ENCODE peak calls at places on chromosome 20, in four cellular contexts. D is A549, N is GM12878, A is IMR-90. T is an unnamed sample.
A peak's percentile ranks its signal among the peaks of the same experiment; 100 is the strongest.

GRCh38 chr20:33673115-33673410 is 1.2 kb downstream of the NECAB3 start:
- DNase-seq in N (no peak), D (no peak), A (no peak), T (no peak)

GRCh38 chr20:57592263-57593092 is 27.7 kb downstream of the ZBP1 start:
- DNase-seq in D (no peak), A (no peak), N (no peak), T (no peak)

GRCh38 chr20:34199183-34199582 is 42.0 kb upstream of the ASIP start:
- DNase-seq in N (no peak), D (no peak), A (no peak), T (no peak)

GRCh38 chr20:46955601-46956556 is 61.2 kb downstream of the EYA2 start:
- DNase-seq in N (no peak), D (no peak), A (peak; percentile 75), T (no peak)

GRCh38 chr20:47150403-47151152 is 205.9 kb downstream of the ZMYND8 start:
- DNase-seq in N (no peak), D (peak; percentile 79), A (peak; percentile 73), T (peak; percentile 78)

GRCh38 chr20:42179768-42180167 is 561.6 kb upstream of the CHD6 start:
- DNase-seq in A (no peak), N (no peak), D (peak; percentile 8), T (no peak)

GRCh38 chr20:32285621-32286334 is 8.3 kb downstream of the KIF3B start:
- DNase-seq in A (peak; percentile 10), N (peak; percentile 84), D (peak; percentile 25), T (peak; percentile 64)

GRCh38 chr20:51378171-51378928 is 164.2 kb downstream of the NFATC2 start:
- DNase-seq in N (no peak), D (peak; percentile 43), A (no peak), T (no peak)

GRCh38 chr20:32437391-32438074 is 79.4 kb downstream of the ASXL1 start:
- DNase-seq in A (no peak), N (no peak), D (peak; percentile 37), T (no peak)

GRCh38 chr20:43537921-43538854 is 20.6 kb upstream of the SGK2 start:
- DNase-seq in A (peak; percentile 60), N (no peak), D (peak; percentile 63), T (peak; percentile 82)

GRCh38 chr20:22701679-22702308 is 117.4 kb upstream of the FOXA2 start:
- DNase-seq in D (no peak), A (no peak), N (no peak), T (no peak)

DNA sequence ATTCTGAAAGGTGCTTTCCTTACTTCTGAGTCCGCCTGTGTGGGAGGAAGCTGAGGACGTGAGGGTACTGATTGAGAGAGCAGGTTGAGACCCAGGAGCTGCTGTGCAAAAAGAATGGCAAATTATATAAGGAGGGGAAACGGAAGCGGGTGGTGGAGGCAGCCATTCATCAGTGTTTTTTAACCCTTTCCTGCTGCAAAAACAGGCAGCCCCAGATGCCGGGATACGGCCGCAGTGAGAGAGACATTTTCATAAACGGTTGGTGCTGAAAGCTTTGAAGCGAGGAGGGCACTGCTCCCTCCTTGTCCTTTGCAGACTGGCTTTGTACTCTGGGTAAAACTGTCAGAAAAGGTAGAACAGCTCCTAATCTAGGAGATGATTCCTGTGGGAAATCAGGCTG is 56.4 kb downstream of the TTI1 start:
- DNase-seq in D (no peak), A (no peak), N (no peak), T (no peak)
- TF ChIP-seq ELK1 in D (no peak), A (no peak), N (no peak), T (no peak)

GRCh38 chr20:38214256-38214870 is 46.2 kb downstream of the KIAA1755 start:
- DNase-seq in A (no peak), N (no peak), D (no peak), T (no peak)
- TF ChIP-seq ELK1 in A (no peak), N (no peak), D (no peak), T (no peak)

GRCh38 chr20:17668432-17668831 is 13.6 kb downstream of the RRBP1 start:
- DNase-seq in N (no peak), A (no peak), D (no peak), T (no peak)
- TF ChIP-seq ELK1 in N (no peak), A (no peak), D (no peak), T (no peak)

GRCh38 chr20:63380346-63380870 is 19.3 kb upstream of the CHRNA4 start:
- DNase-seq in A (no peak), N (no peak), D (no peak), T (no peak)

GRCh38 chr20:63384336-63384735 is 23.2 kb upstream of the CHRNA4 start:
- DNase-seq in A (no peak), N (no peak), D (no peak), T (no peak)

GRCh38 chr20:63381781-63382431 is 20.8 kb upstream of the CHRNA4 start:
- DNase-seq in D (no peak), A (no peak), N (no peak), T (peak; percentile 78)

GRCh38 chr20:63383556-63383955 is 22.4 kb upstream of the CHRNA4 start:
- DNase-seq in A (no peak), D (no peak), N (no peak), T (no peak)

GRCh38 chr20:63382551-63383300 is 21.6 kb upstream of the CHRNA4 start:
- DNase-seq in A (no peak), N (no peak), D (no peak), T (no peak)
- TF ChIP-seq ELK1 in A (no peak), N (no peak), D (no peak), T (no peak)

DNA sequence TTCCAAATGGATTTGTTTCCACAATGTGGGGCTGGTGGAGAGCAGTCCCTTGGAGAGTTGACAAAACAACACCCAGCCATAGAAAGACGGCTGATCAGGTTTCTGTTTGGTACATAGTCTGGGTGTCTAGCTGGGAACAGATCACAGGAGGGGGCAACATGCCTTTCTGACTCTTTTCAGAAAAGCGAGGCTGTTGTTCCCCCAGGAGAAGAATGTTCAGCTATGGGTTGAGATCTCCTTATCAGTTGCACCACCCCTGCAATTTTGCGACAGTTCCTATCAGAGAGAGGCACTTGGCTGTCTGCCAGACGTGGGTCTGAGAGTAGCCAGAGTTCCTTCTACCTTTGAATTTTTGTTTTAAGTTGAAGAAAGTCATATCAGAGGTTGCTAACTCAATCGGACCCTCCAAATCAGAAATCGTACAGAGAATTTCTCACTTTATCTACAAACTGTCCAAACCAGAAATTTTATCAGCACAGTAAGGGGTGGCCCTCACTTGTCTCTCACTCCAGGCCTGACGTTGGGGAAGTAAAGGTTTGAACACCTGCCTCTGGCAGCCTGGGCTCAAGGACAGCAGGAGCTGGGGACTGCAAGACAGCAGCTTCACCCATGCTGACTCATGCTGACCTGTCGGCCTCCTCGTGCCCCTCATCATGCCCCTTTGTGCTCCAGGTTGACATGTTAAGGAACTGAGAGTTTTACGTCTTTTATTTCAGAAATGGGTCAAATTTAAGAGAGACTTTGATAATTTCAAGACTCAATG is 42.2 kb downstream of the TMC2 start:
- DNase-seq in N (no peak), A (no peak), D (no peak), T (peak; percentile 27)
- TF ChIP-seq ELK1 in N (no peak), A (no peak), D (no peak), T (no peak)

T was measured in K562.